ENCODE peak calls at places on chromosome 22, in eight cellular contexts. K, D, F, G, X, J, C and I are unnamed samples. For H4K20me1, the result is how much of the 10 kb centered on the place peaks cover.

GRCh38 chr22:42076764-42077485 is 2.6 kb upstream of the SMDT1 start:
- DNase-seq in K (no peak), D (no peak), F (no peak), G (no peak), X (no peak), J (no peak), C (no peak), I (no peak)

GRCh38 chr22:20720692-20721408 is 53.1 kb upstream of the SERPIND1 start:
- DNase-seq in K (no peak), D (no peak), F (no peak), G (no peak), X (no peak), J (no peak), C (no peak), I (no peak)

GRCh38 chr22:33952776-33953175 is 32.5 kb upstream of the LARGE1 start:
- DNase-seq in K (no peak), D (no peak), F (no peak), G (no peak), X (no peak), J (no peak), C (no peak), I (no peak)

GRCh38 chr22:20877715-20878114 is 18.9 kb downstream of the SNAP29 start:
- DNase-seq in K (no peak), D (no peak), F (no peak), G (no peak), X (no peak), J (no peak), C (no peak), I (no peak)

GRCh38 chr22:28408702-28409101 is 270.9 kb downstream of the TTC28 start:
- DNase-seq in K (no peak), D (no peak), F (no peak), G (no peak), X (no peak), J (no peak), C (peak), I (no peak)

GRCh38 chr22:28464179-28464578 is 215.5 kb downstream of the TTC28 start:
- DNase-seq in K (no peak), D (no peak), F (no peak), G (no peak), X (no peak), J (no peak), C (no peak), I (no peak)

GRCh38 chr22:41822289-41823057 is 10.4 kb upstream of the SREBF2 start:
- DNase-seq in K (peak), D (peak), F (peak), G (peak), X (peak), J (peak), C (peak), I (peak)

GRCh38 chr22:20582171-20582511 is 74.7 kb downstream of the MED15 start:
- DNase-seq in K (no peak), D (no peak), F (no peak), G (no peak), X (no peak), J (no peak), C (no peak), I (no peak)

GRCh38 chr22:19497245-19497644 is 17.5 kb downstream of the CDC45 start:
- DNase-seq in K (no peak), D (no peak), F (peak), G (peak), X (no peak), J (no peak), C (peak), I (no peak)

GRCh38 chr22:26318975-26319374 is 110.1 kb upstream of the ASPHD2 start:
- DNase-seq in K (no peak), D (no peak), F (peak), G (peak), X (no peak), J (peak), C (no peak), I (no peak)

GRCh38 chr22:48566741-48567140 is 1260.9 kb downstream of the BRD1 start:
- DNase-seq in K (no peak), D (no peak), F (no peak), G (no peak), X (no peak), J (no peak), C (no peak), I (no peak)

GRCh38 chr22:28907311-28908008 is 24.1 kb downstream of the ZNRF3 start:
- DNase-seq in K (no peak), D (no peak), F (no peak), G (no peak), X (no peak), J (no peak), C (peak), I (no peak)

GRCh38 chr22:40220316-40221054 is 42.8 kb downstream of the TNRC6B start:
- DNase-seq in K (no peak), D (no peak), F (peak), G (no peak), X (no peak), J (no peak), C (no peak), I (no peak)

GRCh38 chr22:28810839-28811491 is 10.6 kb upstream of the XBP1 start:
- DNase-seq in K (no peak), D (no peak), F (no peak), G (no peak), X (no peak), J (peak), C (no peak), I (peak)

GRCh38 chr22:47515384-47516125 is 753.1 kb downstream of the TBC1D22A start:
- DNase-seq in K (no peak), D (no peak), F (no peak), G (peak), X (no peak), J (no peak), C (no peak), I (peak)

GRCh38 chr22:41380993-41381328 is 781 bp upstream of the TEF start:
- DNase-seq in K (peak), D (peak), F (peak), G (peak), X (peak), J (peak), C (peak), I (no peak)

GRCh38 chr22:44100411-44100810 is 76.3 kb downstream of the PARVB start:
- DNase-seq in K (no peak), D (no peak), F (no peak), G (no peak), X (no peak), J (no peak), C (no peak), I (no peak)

GRCh38 chr22:27823221-27823620 is 21.7 kb upstream of the MN1 start:
- DNase-seq in K (no peak), D (no peak), F (no peak), G (no peak), X (no peak), J (no peak), C (no peak), I (no peak)

GRCh38 chr22:27726726-27727449 is 74.7 kb downstream of the MN1 start:
- DNase-seq in K (peak), D (peak), F (no peak), G (peak), X (no peak), J (peak), C (peak), I (no peak)

GRCh38 chr22:29214232-29214631 is 8.5 kb downstream of the EMID1 start:
- DNase-seq in K (no peak), D (no peak), F (no peak), G (no peak), X (no peak), J (no peak), C (no peak), I (no peak)

GRCh38 chr22:27113211-27114030 is 456.0 kb downstream of the MIAT start:
- DNase-seq in K (peak), D (peak), F (peak), G (peak), X (peak), J (peak), C (peak), I (no peak)

GRCh38 chr22:42964994-42965699 is 49.8 kb downstream of the PACSIN2 start:
- DNase-seq in K (peak), D (no peak), F (no peak), G (peak), X (peak), J (peak), C (peak), I (no peak)

GRCh38 chr22:19103881-19104821 is 18.1 kb downstream of the DGCR2 start:
- DNase-seq in K (no peak), D (no peak), F (no peak), G (no peak), X (no peak), J (no peak), C (peak), I (no peak)

GRCh38 chr22:24694971-24695928 is 79.3 kb downstream of the PIWIL3 start:
- DNase-seq in K (no peak), D (no peak), F (no peak), G (no peak), X (no peak), J (no peak), C (no peak), I (no peak)

GRCh38 chr22:50674606-50675552 is 2.3 kb downstream of the SHANK3 start:
- DNase-seq in K (peak), D (peak), F (peak), G (peak), X (peak), J (peak), C (no peak), I (no peak)

GRCh38 chr22:18998998-18999397 is 62.9 kb upstream of the PRODH start:
- DNase-seq in K (no peak), D (no peak), F (no peak), G (no peak), X (no peak), J (no peak), C (no peak), I (no peak)

GRCh38 chr22:48850658-48851287 is 976.9 kb downstream of the BRD1 start:
- DNase-seq in K (no peak), D (no peak), F (no peak), G (no peak), X (no peak), J (no peak), C (no peak), I (no peak)

GRCh38 chr22:27692243-27692642 is 109.3 kb downstream of the MN1 start:
- DNase-seq in K (no peak), D (no peak), F (no peak), G (no peak), X (no peak), J (no peak), C (peak), I (no peak)

GRCh38 chr22:26666035-26666338 is 8.6 kb downstream of the MIAT start:
- DNase-seq in K (no peak), D (no peak), F (no peak), G (no peak), X (no peak), J (no peak), C (peak), I (no peak)

GRCh38 chr22:29112680-29113079 is 39.8 kb downstream of the KREMEN1 start:
- DNase-seq in K (no peak), D (no peak), F (no peak), G (no peak), X (no peak), J (no peak), C (peak), I (no peak)

GRCh38 chr22:48706934-48707748 is 1120.5 kb downstream of the BRD1 start:
- DNase-seq in K (no peak), D (no peak), F (no peak), G (no peak), X (no peak), J (no peak), C (no peak), I (no peak)

GRCh38 chr22:46547179-46547882 is 9.9 kb upstream of the CELSR1 start:
- DNase-seq in K (peak), D (peak), F (peak), G (no peak), X (no peak), J (no peak), C (peak), I (no peak)

GRCh38 chr22:45413368-45414211 is at the start of the genes RIBC2 and SMC1B:
- DNase-seq in K (peak), D (peak), F (peak), G (peak), X (peak), J (peak), C (peak), I (peak)
- H3K27ac ChIP-seq in K (peak), D (peak), F (no peak), G (peak), X (peak), J (no peak), C (no peak), I (peak)

DNA sequence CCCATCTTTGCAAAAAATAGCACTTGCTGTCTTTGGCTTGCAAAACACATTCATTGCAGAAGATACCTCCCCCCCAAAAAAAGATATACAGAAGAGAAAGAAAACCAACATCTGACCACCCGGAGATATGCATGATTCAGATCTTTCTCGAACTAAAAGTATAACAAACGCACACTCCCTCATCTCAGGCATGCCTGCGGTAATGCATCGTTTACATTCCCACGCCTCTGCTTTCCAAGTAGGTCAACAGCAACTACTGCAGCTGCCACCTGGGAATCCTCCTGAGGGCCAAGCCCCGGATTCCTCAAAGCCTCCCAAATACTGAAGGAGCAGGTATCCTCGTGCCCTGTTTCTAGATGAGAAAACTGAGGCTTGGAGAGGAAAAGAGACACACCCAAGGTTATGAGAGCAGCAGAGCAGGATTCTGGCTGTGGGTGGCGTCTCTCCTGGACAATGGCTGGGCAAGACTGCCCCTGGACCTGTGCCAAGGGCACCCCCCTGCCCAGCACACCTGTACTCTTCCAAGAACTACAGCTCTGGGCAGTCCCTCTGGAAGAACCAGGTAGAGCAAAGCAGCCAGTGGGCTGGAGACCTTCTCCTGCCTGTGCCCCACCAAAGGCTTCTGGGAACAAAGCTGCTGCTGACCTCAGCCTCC is 38.1 kb downstream of the NUP50 start:
- DNase-seq in K (peak), D (no peak), F (peak), G (peak), X (no peak), J (no peak), C (peak), I (no peak)
- H3K4me3 ChIP-seq in K (no peak), D (no peak), F (no peak), G (peak), X (no peak), J (no peak), C (no peak), I (no peak)

GRCh38 chr22:45142376-45142775 is 21.3 kb upstream of the NUP50 start:
- DNase-seq in K (no peak), D (no peak), F (no peak), G (no peak), X (no peak), J (no peak), C (no peak), I (no peak)

GRCh38 chr22:45150139-45150538 is 13.6 kb upstream of the NUP50 start:
- DNase-seq in K (no peak), D (no peak), F (no peak), G (no peak), X (no peak), J (no peak), C (no peak), I (no peak)

GRCh38 chr22:45149671-45150070 is 14.1 kb upstream of the NUP50 start:
- DNase-seq in K (no peak), D (no peak), F (no peak), G (no peak), X (no peak), J (no peak), C (peak), I (no peak)

GRCh38 chr22:45139693-45140092 is 24.0 kb upstream of the NUP50 start:
- DNase-seq in K (no peak), D (no peak), F (no peak), G (no peak), X (no peak), J (no peak), C (no peak), I (no peak)

DNA sequence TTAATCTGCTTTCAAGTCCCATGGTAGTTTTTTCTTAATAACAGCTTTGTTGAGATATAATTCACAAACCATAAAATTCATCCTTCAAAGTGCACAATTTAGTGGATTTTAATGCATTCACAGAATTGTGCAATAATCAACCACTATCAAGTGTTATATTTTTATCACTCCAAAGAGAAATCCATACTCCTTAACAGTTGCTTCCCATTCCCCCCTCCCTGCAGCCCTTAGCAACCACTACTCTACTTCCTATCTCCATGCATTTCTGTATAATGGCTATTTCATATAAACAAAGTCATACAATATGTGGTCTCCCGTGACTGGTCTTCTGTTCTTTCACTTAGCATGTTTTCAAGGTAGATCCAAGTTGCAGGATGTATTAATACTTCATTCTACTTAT is 18.8 kb upstream of the NUP50 start:
- DNase-seq in K (no peak), D (no peak), F (no peak), G (no peak), X (no peak), J (no peak), C (no peak), I (no peak)
- H4K20me1 ChIP-seq in K (under half), D (under half), F (under half), G (under half), X (under half), J (under half), C (under half), I (under half)

GRCh38 chr22:39149915-39150847 is 2.3 kb downstream of the CBX7 start:
- DNase-seq in K (no peak), D (peak), F (no peak), G (no peak), X (no peak), J (peak), C (no peak), I (peak)

GRCh38 chr22:39148727-39149535 is 3.5 kb downstream of the CBX7 start:
- DNase-seq in K (no peak), D (peak), F (no peak), G (no peak), X (no peak), J (no peak), C (no peak), I (peak)

GRCh38 chr22:39146256-39147101 is 6.0 kb downstream of the CBX7 start:
- DNase-seq in K (no peak), D (no peak), F (no peak), G (no peak), X (no peak), J (no peak), C (no peak), I (no peak)

GRCh38 chr22:39147335-39148023 is 5.0 kb downstream of the CBX7 start:
- DNase-seq in K (no peak), D (no peak), F (no peak), G (no peak), X (no peak), J (no peak), C (no peak), I (no peak)

GRCh38 chr22:39148024-39148726 is 4.3 kb downstream of the CBX7 start:
- DNase-seq in K (no peak), D (no peak), F (no peak), G (no peak), X (no peak), J (no peak), C (no peak), I (no peak)
- H3K27ac ChIP-seq in K (no peak), D (no peak), F (no peak), G (no peak), X (no peak), J (no peak), C (no peak), I (peak)

GRCh38 chr22:30634477-30635233 is 926 bp upstream of the SLC35E4 start:
- DNase-seq in K (peak), D (peak), F (peak), G (peak), X (peak), J (peak), C (peak), I (peak)

GRCh38 chr22:30636226-30637077 is 871 bp downstream of the SLC35E4 start:
- DNase-seq in K (peak), D (no peak), F (peak), G (peak), X (no peak), J (no peak), C (no peak), I (no peak)

GRCh38 chr22:30635273-30636225 is at the start of gene SLC35E4:
- DNase-seq in K (peak), D (peak), F (peak), G (peak), X (peak), J (peak), C (peak), I (peak)

GRCh38 chr22:30640361-30640760 is 4.8 kb downstream of the SLC35E4 start:
- DNase-seq in K (no peak), D (no peak), F (no peak), G (no peak), X (no peak), J (no peak), C (no peak), I (no peak)

DNA sequence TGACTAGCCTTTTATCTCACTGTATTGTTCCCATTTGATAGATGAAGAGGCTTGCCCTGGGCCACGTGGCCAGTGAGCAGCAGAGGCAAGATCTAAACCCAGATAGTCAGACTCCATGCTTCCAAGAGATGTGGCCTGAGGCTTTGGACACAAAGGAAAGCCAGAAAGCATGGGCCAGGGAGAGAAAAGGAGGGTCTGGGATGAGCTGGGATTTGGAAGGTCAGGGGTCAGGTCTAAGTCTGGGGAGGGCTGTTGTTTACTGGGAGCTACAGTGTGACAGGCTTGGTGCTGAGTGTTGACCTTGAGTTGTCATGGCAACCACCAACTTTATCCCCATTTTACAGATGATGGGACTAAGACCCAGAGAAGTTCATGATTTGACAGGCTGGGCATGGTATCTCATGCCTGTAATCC is 2.1 kb downstream of the SLC35E4 start:
- DNase-seq in K (peak), D (no peak), F (peak), G (no peak), X (no peak), J (no peak), C (no peak), I (no peak)
- H3K4me3 ChIP-seq in K (peak), D (no peak), F (no peak), G (peak), X (no peak), J (no peak), C (no peak), I (no peak)

GRCh38 chr22:23551385-23551784 is 28.7 kb downstream of the IGLL1 start:
- DNase-seq in K (no peak), D (no peak), F (no peak), G (no peak), X (no peak), J (no peak), C (no peak), I (no peak)

GRCh38 chr22:23553922-23554870 is 25.9 kb downstream of the IGLL1 start:
- DNase-seq in K (no peak), D (no peak), F (no peak), G (no peak), X (no peak), J (no peak), C (no peak), I (no peak)

GRCh38 chr22:23553438-23553837 is 26.7 kb downstream of the IGLL1 start:
- DNase-seq in K (no peak), D (no peak), F (no peak), G (no peak), X (no peak), J (no peak), C (no peak), I (no peak)

GRCh38 chr22:23550049-23550650 is 29.9 kb downstream of the IGLL1 start:
- DNase-seq in K (no peak), D (no peak), F (no peak), G (no peak), X (no peak), J (no peak), C (no peak), I (no peak)

GRCh38 chr22:23552573-23552972 is 27.5 kb downstream of the IGLL1 start:
- DNase-seq in K (no peak), D (no peak), F (no peak), G (no peak), X (no peak), J (no peak), C (no peak), I (no peak)
- H4K20me1 ChIP-seq in K (under half), D (under half), F (under half), G (under half), X (under half), J (under half), C (under half), I (under half)

GRCh38 chr22:22105364-22105763 is 122.8 kb upstream of the TOP3B start:
- DNase-seq in K (no peak), D (no peak), F (no peak), G (no peak), X (no peak), J (no peak), C (no peak), I (no peak)
- H3K27ac ChIP-seq in K (no peak), D (no peak), F (no peak), G (no peak), X (no peak), J (no peak), C (no peak), I (no peak)

GRCh38 chr22:36355894-36356293 is 31.9 kb downstream of the MYH9 start:
- DNase-seq in K (no peak), D (no peak), F (no peak), G (no peak), X (no peak), J (no peak), C (no peak), I (no peak)
- H3K4me3 ChIP-seq in K (no peak), D (no peak), F (no peak), G (no peak), X (no peak), J (no peak), C (no peak), I (peak)